ENCODE peak calls at places on chromosomes 6 and 20, in nine cellular contexts. One of them, this sample, is unnamed. For H3K4me1, the result is how much of the 10 kb centered on the place peaks cover.

GRCh38 chr6:100883347-100883746 is 2.2 kb upstream of the ASCC3 start:
- DNase-seq in neuronal stem cell: no peak
- DNase-seq in stomach: no peak
- DNase-seq in CD4-positive, alpha-beta memory T cell: no peak
- DNase-seq in fibroblast of lung: no peak
- DNase-seq in uterus: no peak
- DNase-seq in lower lobe of right lung: no peak
- DNase-seq in lung: no peak
- DNase-seq in H1: no peak
- DNase-seq in this sample: no peak

GRCh38 chr6:14875678-14876063 is 370.2 kb upstream of the JARID2 start:
- DNase-seq in neuronal stem cell: no peak
- DNase-seq in stomach: no peak
- DNase-seq in CD4-positive, alpha-beta memory T cell: no peak
- DNase-seq in fibroblast of lung: peak
- DNase-seq in uterus: no peak
- DNase-seq in lower lobe of right lung: no peak
- DNase-seq in lung: no peak
- DNase-seq in H1: no peak
- DNase-seq in this sample: no peak

GRCh38 chr6:158474961-158475343 is 84.9 kb upstream of the TMEM181 start:
- DNase-seq in neuronal stem cell: no peak
- DNase-seq in stomach: peak
- DNase-seq in CD4-positive, alpha-beta memory T cell: no peak
- DNase-seq in fibroblast of lung: peak
- DNase-seq in uterus: no peak
- DNase-seq in lower lobe of right lung: no peak
- DNase-seq in lung: no peak
- DNase-seq in H1: no peak
- DNase-seq in this sample: no peak

GRCh38 chr20:52941803-52942202 is 30.4 kb upstream of the TSHZ2 start:
- DNase-seq in neuronal stem cell: no peak
- DNase-seq in stomach: no peak
- DNase-seq in CD4-positive, alpha-beta memory T cell: no peak
- DNase-seq in fibroblast of lung: peak
- DNase-seq in uterus: no peak
- DNase-seq in lower lobe of right lung: no peak
- DNase-seq in lung: no peak
- DNase-seq in H1: no peak
- DNase-seq in this sample: no peak

GRCh38 chr6:104969785-104970581 is 13.1 kb downstream of the LIN28B start:
- DNase-seq in neuronal stem cell: no peak
- DNase-seq in stomach: no peak
- DNase-seq in CD4-positive, alpha-beta memory T cell: no peak
- DNase-seq in fibroblast of lung: no peak
- DNase-seq in uterus: no peak
- DNase-seq in lower lobe of right lung: no peak
- DNase-seq in lung: no peak
- DNase-seq in H1: no peak
- DNase-seq in this sample: no peak

GRCh38 chr6:89895273-89895874 is 1.1 kb downstream of the GJA10 start:
- DNase-seq in neuronal stem cell: peak
- DNase-seq in stomach: no peak
- DNase-seq in CD4-positive, alpha-beta memory T cell: no peak
- DNase-seq in fibroblast of lung: peak
- DNase-seq in uterus: no peak
- DNase-seq in lower lobe of right lung: no peak
- DNase-seq in lung: no peak
- DNase-seq in H1: no peak
- DNase-seq in this sample: no peak

GRCh38 chr6:3455121-3455489 is 1.7 kb downstream of the SLC22A23 start:
- DNase-seq in neuronal stem cell: no peak
- DNase-seq in stomach: peak
- DNase-seq in CD4-positive, alpha-beta memory T cell: peak
- DNase-seq in fibroblast of lung: no peak
- DNase-seq in uterus: no peak
- DNase-seq in lower lobe of right lung: no peak
- DNase-seq in lung: no peak
- DNase-seq in H1: no peak
- DNase-seq in this sample: peak

GRCh38 chr6:144599615-144600014 is 314.5 kb downstream of the UTRN start:
- DNase-seq in neuronal stem cell: no peak
- DNase-seq in stomach: no peak
- DNase-seq in CD4-positive, alpha-beta memory T cell: no peak
- DNase-seq in fibroblast of lung: no peak
- DNase-seq in uterus: no peak
- DNase-seq in lower lobe of right lung: no peak
- DNase-seq in lung: no peak
- DNase-seq in H1: no peak
- DNase-seq in this sample: no peak

GRCh38 chr6:24720131-24720603 is 1.2 kb upstream of the C6orf62 start:
- DNase-seq in neuronal stem cell: peak
- DNase-seq in stomach: peak
- DNase-seq in CD4-positive, alpha-beta memory T cell: peak
- DNase-seq in fibroblast of lung: peak
- DNase-seq in uterus: peak
- DNase-seq in lower lobe of right lung: peak
- DNase-seq in lung: peak
- DNase-seq in H1: no peak
- DNase-seq in this sample: peak

GRCh38 chr6:24719125-24719931 is at the start of gene C6orf62:
- DNase-seq in neuronal stem cell: peak
- DNase-seq in stomach: peak
- DNase-seq in CD4-positive, alpha-beta memory T cell: peak
- DNase-seq in fibroblast of lung: no peak
- DNase-seq in uterus: peak
- DNase-seq in lower lobe of right lung: peak
- DNase-seq in lung: peak
- DNase-seq in H1: no peak
- DNase-seq in this sample: peak

GRCh38 chr6:24720604-24721460 is 1.9 kb upstream of the C6orf62 start:
- DNase-seq in neuronal stem cell: peak
- DNase-seq in stomach: peak
- DNase-seq in CD4-positive, alpha-beta memory T cell: peak
- DNase-seq in fibroblast of lung: peak
- DNase-seq in uterus: peak
- DNase-seq in lower lobe of right lung: peak
- DNase-seq in lung: peak
- DNase-seq in H1: peak
- DNase-seq in this sample: peak

GRCh38 chr6:24721461-24722215 is 2.7 kb upstream of the C6orf62 start:
- DNase-seq in neuronal stem cell: no peak
- DNase-seq in stomach: peak
- DNase-seq in CD4-positive, alpha-beta memory T cell: no peak
- DNase-seq in fibroblast of lung: no peak
- DNase-seq in uterus: no peak
- DNase-seq in lower lobe of right lung: no peak
- DNase-seq in lung: no peak
- DNase-seq in H1: no peak
- DNase-seq in this sample: no peak

DNA sequence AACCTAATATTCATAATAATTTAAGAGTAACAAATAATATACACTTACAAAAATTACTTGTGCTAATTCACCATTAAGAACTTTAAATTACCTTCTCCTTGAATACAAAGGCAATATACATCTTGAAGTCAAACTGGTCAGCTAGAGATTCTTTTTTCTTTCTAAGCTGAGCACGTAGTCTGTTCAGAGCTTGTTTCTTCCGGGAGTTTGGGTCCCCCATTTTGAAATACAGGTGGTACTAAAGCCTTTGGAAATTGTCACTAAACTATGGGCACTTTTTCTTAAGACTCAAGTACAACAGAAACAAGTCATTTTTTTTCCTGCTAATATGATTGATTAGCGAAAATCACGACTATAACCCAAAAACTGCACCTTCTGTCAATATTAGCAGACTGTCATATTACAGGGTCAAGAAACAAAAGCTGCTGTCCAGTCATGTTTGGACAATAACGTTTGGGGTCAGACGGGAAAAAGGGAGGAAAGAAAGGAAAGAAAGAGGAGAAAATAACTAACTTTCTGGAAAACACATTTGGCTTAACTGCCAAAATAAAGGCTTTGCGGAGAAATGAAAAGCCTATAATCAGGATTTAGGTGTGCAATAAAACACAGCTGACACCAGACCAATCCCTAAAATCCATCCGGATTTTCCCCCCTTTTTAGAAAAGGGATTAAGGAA is 367 bp downstream of the C6orf62 start:
- DNase-seq in neuronal stem cell: no peak
- DNase-seq in stomach: no peak
- DNase-seq in CD4-positive, alpha-beta memory T cell: no peak
- DNase-seq in fibroblast of lung: no peak
- DNase-seq in uterus: no peak
- DNase-seq in lower lobe of right lung: no peak
- DNase-seq in lung: no peak
- DNase-seq in H1: no peak
- DNase-seq in this sample: no peak
- H3K4me1 ChIP-seq in neuronal stem cell: under half
- H3K4me1 ChIP-seq in stomach: half or more
- H3K4me1 ChIP-seq in CD4-positive, alpha-beta memory T cell: half or more
- H3K4me1 ChIP-seq in fibroblast of lung: under half
- H3K4me1 ChIP-seq in uterus: under half
- H3K4me1 ChIP-seq in lower lobe of right lung: half or more
- H3K4me1 ChIP-seq in lung: under half
- H3K4me1 ChIP-seq in H1: under half
- H3K4me1 ChIP-seq in this sample: under half

DNA sequence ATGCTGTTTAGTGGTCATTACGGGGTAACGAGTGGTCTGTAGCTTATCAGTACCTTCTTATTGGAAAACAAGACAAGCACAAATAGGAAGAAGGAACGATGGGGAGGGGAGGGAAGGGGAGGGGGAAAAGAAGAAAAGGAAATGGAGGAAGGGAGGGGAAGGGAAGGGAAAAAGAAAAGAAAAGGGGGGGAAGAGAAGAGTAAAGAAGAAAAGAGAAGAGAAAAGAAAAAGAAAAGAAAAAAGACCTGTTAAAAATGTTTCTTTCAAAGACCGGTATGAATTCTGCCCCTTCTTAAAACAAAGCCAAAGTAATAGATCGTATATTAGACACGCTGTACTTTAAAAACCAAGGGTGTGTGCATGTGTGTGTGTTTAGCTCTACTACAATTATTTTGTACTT is 2.4 kb upstream of the TENT5A start:
- DNase-seq in neuronal stem cell: no peak
- DNase-seq in stomach: no peak
- DNase-seq in CD4-positive, alpha-beta memory T cell: no peak
- DNase-seq in fibroblast of lung: no peak
- DNase-seq in uterus: no peak
- DNase-seq in lower lobe of right lung: no peak
- DNase-seq in lung: no peak
- DNase-seq in H1: no peak
- DNase-seq in this sample: no peak
- H3K4me1 ChIP-seq in neuronal stem cell: under half
- H3K4me1 ChIP-seq in stomach: under half
- H3K4me1 ChIP-seq in CD4-positive, alpha-beta memory T cell: under half
- H3K4me1 ChIP-seq in fibroblast of lung: under half
- H3K4me1 ChIP-seq in uterus: under half
- H3K4me1 ChIP-seq in lower lobe of right lung: under half
- H3K4me1 ChIP-seq in lung: under half
- H3K4me1 ChIP-seq in H1: under half
- H3K4me1 ChIP-seq in this sample: under half

GRCh38 chr6:148885920-148886845 is 139.4 kb downstream of the UST start:
- DNase-seq in neuronal stem cell: peak
- DNase-seq in stomach: no peak
- DNase-seq in CD4-positive, alpha-beta memory T cell: no peak
- DNase-seq in fibroblast of lung: no peak
- DNase-seq in uterus: no peak
- DNase-seq in lower lobe of right lung: no peak
- DNase-seq in lung: no peak
- DNase-seq in H1: no peak
- DNase-seq in this sample: no peak

GRCh38 chr6:148887181-148887580 is 140.4 kb downstream of the UST start:
- DNase-seq in neuronal stem cell: no peak
- DNase-seq in stomach: peak
- DNase-seq in CD4-positive, alpha-beta memory T cell: no peak
- DNase-seq in fibroblast of lung: peak
- DNase-seq in uterus: no peak
- DNase-seq in lower lobe of right lung: no peak
- DNase-seq in lung: no peak
- DNase-seq in H1: no peak
- DNase-seq in this sample: no peak

GRCh38 chr6:148884461-148884860 is 137.6 kb downstream of the UST start:
- DNase-seq in neuronal stem cell: no peak
- DNase-seq in stomach: no peak
- DNase-seq in CD4-positive, alpha-beta memory T cell: no peak
- DNase-seq in fibroblast of lung: no peak
- DNase-seq in uterus: no peak
- DNase-seq in lower lobe of right lung: no peak
- DNase-seq in lung: no peak
- DNase-seq in H1: no peak
- DNase-seq in this sample: no peak

GRCh38 chr6:148883270-148883669 is 136.4 kb downstream of the UST start:
- DNase-seq in neuronal stem cell: no peak
- DNase-seq in stomach: no peak
- DNase-seq in CD4-positive, alpha-beta memory T cell: no peak
- DNase-seq in fibroblast of lung: no peak
- DNase-seq in uterus: no peak
- DNase-seq in lower lobe of right lung: no peak
- DNase-seq in lung: no peak
- DNase-seq in H1: no peak
- DNase-seq in this sample: no peak

DNA sequence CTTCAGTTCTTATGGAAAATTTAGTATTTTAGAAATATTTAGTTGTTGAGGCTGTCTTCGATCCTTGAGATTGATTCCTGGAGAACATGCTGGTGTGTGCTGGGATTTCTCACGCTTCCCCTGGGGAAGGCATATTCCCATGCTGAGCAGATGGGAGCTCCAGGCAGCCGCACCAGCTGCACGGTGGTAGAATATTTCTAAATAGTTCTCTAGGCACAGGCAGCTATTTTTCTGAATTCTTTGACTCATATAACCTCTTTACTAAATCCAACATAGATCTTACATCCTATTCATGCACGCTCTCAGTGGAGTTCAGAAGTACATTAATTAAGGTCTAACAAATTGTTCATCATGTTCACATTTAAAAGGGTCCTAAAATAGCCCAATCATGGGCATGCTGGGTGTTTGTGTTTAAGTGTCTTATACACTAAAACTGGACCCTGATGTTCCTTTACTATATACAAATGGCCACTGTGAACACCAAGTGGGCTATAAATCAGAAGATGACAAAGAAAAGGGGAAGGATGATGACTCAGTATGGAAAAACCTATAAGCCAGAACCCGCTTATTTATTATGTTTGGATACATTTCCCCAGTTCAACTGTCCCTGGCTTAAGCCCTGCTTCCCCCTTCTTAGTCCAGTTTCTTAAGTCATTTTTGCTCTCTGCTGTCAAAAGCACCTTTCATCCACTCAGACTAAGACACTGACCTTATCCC is 138.5 kb downstream of the UST start:
- DNase-seq in neuronal stem cell: no peak
- DNase-seq in stomach: no peak
- DNase-seq in CD4-positive, alpha-beta memory T cell: no peak
- DNase-seq in fibroblast of lung: peak
- DNase-seq in uterus: no peak
- DNase-seq in lower lobe of right lung: no peak
- DNase-seq in lung: no peak
- DNase-seq in H1: no peak
- DNase-seq in this sample: no peak
- H3K4me1 ChIP-seq in neuronal stem cell: under half
- H3K4me1 ChIP-seq in stomach: under half
- H3K4me1 ChIP-seq in CD4-positive, alpha-beta memory T cell: under half
- H3K4me1 ChIP-seq in fibroblast of lung: under half
- H3K4me1 ChIP-seq in uterus: under half
- H3K4me1 ChIP-seq in lower lobe of right lung: under half
- H3K4me1 ChIP-seq in lung: under half
- H3K4me1 ChIP-seq in H1: under half
- H3K4me1 ChIP-seq in this sample: under half

GRCh38 chr6:108998460-108998859 is 96.2 kb downstream of the SESN1 start:
- DNase-seq in neuronal stem cell: no peak
- DNase-seq in stomach: no peak
- DNase-seq in CD4-positive, alpha-beta memory T cell: no peak
- DNase-seq in fibroblast of lung: peak
- DNase-seq in uterus: no peak
- DNase-seq in lower lobe of right lung: no peak
- DNase-seq in lung: no peak
- DNase-seq in H1: no peak
- DNase-seq in this sample: no peak

GRCh38 chr6:109000289-109000688 is 94.4 kb downstream of the SESN1 start:
- DNase-seq in neuronal stem cell: no peak
- DNase-seq in stomach: no peak
- DNase-seq in CD4-positive, alpha-beta memory T cell: no peak
- DNase-seq in fibroblast of lung: no peak
- DNase-seq in uterus: no peak
- DNase-seq in lower lobe of right lung: no peak
- DNase-seq in lung: no peak
- DNase-seq in H1: no peak
- DNase-seq in this sample: no peak

GRCh38 chr6:109002100-109002697 is 92.4 kb downstream of the SESN1 start:
- DNase-seq in neuronal stem cell: no peak
- DNase-seq in stomach: no peak
- DNase-seq in CD4-positive, alpha-beta memory T cell: no peak
- DNase-seq in fibroblast of lung: peak
- DNase-seq in uterus: peak
- DNase-seq in lower lobe of right lung: no peak
- DNase-seq in lung: no peak
- DNase-seq in H1: no peak
- DNase-seq in this sample: no peak

GRCh38 chr6:109001554-109001953 is 93.1 kb downstream of the SESN1 start:
- DNase-seq in neuronal stem cell: no peak
- DNase-seq in stomach: no peak
- DNase-seq in CD4-positive, alpha-beta memory T cell: no peak
- DNase-seq in fibroblast of lung: no peak
- DNase-seq in uterus: no peak
- DNase-seq in lower lobe of right lung: no peak
- DNase-seq in lung: no peak
- DNase-seq in H1: no peak
- DNase-seq in this sample: no peak

GRCh38 chr6:108999428-108999827 is 95.2 kb downstream of the SESN1 start:
- DNase-seq in neuronal stem cell: no peak
- DNase-seq in stomach: no peak
- DNase-seq in CD4-positive, alpha-beta memory T cell: no peak
- DNase-seq in fibroblast of lung: no peak
- DNase-seq in uterus: no peak
- DNase-seq in lower lobe of right lung: no peak
- DNase-seq in lung: no peak
- DNase-seq in H1: no peak
- DNase-seq in this sample: no peak
- H3K4me1 ChIP-seq in neuronal stem cell: under half
- H3K4me1 ChIP-seq in stomach: half or more
- H3K4me1 ChIP-seq in CD4-positive, alpha-beta memory T cell: under half
- H3K4me1 ChIP-seq in fibroblast of lung: under half
- H3K4me1 ChIP-seq in uterus: under half
- H3K4me1 ChIP-seq in lower lobe of right lung: under half
- H3K4me1 ChIP-seq in lung: under half
- H3K4me1 ChIP-seq in H1: under half
- H3K4me1 ChIP-seq in this sample: under half